ENCODE peak calls at places on chromosomes 13 and 19, in ten cellular contexts. U is ovary, D is right lobe of liver, Y is PC-3, I is body of pancreas, A is heart right ventricle, Q is cardiac fibroblast, R is AG09309, J is HFF-Myc, O is GM12864. K is an unnamed sample.

GRCh38 chr13:95050800-95051620 is 250.2 kb downstream of the ABCC4 start:
- DNase-seq in U (no peak), D (no peak), Y (no peak), I (no peak), A (no peak), Q (no peak), R (no peak), J (no peak), O (no peak), K (no peak)

GRCh38 chr13:95185851-95186250 is 115.4 kb downstream of the ABCC4 start:
- DNase-seq in U (no peak), D (no peak), Y (no peak), I (peak), A (no peak), Q (peak), R (no peak), J (no peak), O (no peak), K (no peak)

GRCh38 chr19:47663435-47663910 is 49.7 kb upstream of the EHD2 start:
- DNase-seq in U (no peak), D (no peak), Y (peak), I (no peak), A (no peak), Q (peak), R (peak), J (peak), O (no peak), K (no peak)

GRCh38 chr19:51158474-51159129 is 16.5 kb downstream of the SIGLEC7 start:
- DNase-seq in U (no peak), D (no peak), Y (peak), I (peak), A (peak), Q (peak), R (no peak), J (peak), O (no peak), K (peak)

GRCh38 chr13:112918746-112919145 is 50.3 kb upstream of the MCF2L start:
- DNase-seq in U (no peak), D (no peak), Y (no peak), I (no peak), A (no peak), Q (no peak), R (no peak), J (no peak), O (no peak), K (no peak)

GRCh38 chr13:24280722-24281121 is 28.7 kb upstream of the C1QTNF9 start:
- DNase-seq in U (peak), D (no peak), Y (no peak), I (peak), A (no peak), Q (no peak), R (no peak), J (no peak), O (no peak), K (no peak)

GRCh38 chr13:111510502-111511218 is 190.2 kb downstream of the TEX29 start:
- DNase-seq in U (no peak), D (no peak), Y (no peak), I (no peak), A (no peak), Q (no peak), R (no peak), J (no peak), O (no peak), K (no peak)

GRCh38 chr13:110960219-110960618 is 45.4 kb upstream of the ANKRD10 start:
- DNase-seq in U (no peak), D (no peak), Y (no peak), I (no peak), A (no peak), Q (no peak), R (no peak), J (no peak), O (no peak), K (no peak)

GRCh38 chr19:54439174-54439851 is 9.7 kb upstream of the LENG8 start:
- DNase-seq in U (no peak), D (peak), Y (peak), I (peak), A (no peak), Q (peak), R (no peak), J (no peak), O (no peak), K (no peak)

GRCh38 chr19:35716735-35716984 is 1.1 kb upstream of the KMT2B start:
- DNase-seq in U (no peak), D (no peak), Y (no peak), I (no peak), A (no peak), Q (no peak), R (no peak), J (no peak), O (no peak), K (no peak)

GRCh38 chr19:39223703-39224279 is 19.7 kb upstream of the SYCN start:
- DNase-seq in U (no peak), D (no peak), Y (peak), I (no peak), A (no peak), Q (peak), R (no peak), J (no peak), O (no peak), K (no peak)

GRCh38 chr19:5172859-5173577 is 167.6 kb downstream of the PTPRS start:
- DNase-seq in U (no peak), D (no peak), Y (peak), I (peak), A (no peak), Q (peak), R (peak), J (peak), O (no peak), K (no peak)

GRCh38 chr19:12767666-12768065 is 7.7 kb downstream of the HOOK2 start:
- DNase-seq in U (no peak), D (no peak), Y (no peak), I (no peak), A (no peak), Q (no peak), R (no peak), J (no peak), O (no peak), K (no peak)

GRCh38 chr13:31209172-31209818 is 9.5 kb downstream of the B3GLCT start:
- DNase-seq in U (peak), D (no peak), Y (no peak), I (peak), A (peak), Q (peak), R (no peak), J (no peak), O (no peak), K (no peak)

GRCh38 chr19:55651236-55651635 is 3.2 kb downstream of the CCDC106 start:
- DNase-seq in U (no peak), D (no peak), Y (no peak), I (no peak), A (no peak), Q (no peak), R (no peak), J (no peak), O (no peak), K (no peak)

GRCh38 chr13:42597505-42597904 is 23.6 kb downstream of the TNFSF11 start:
- DNase-seq in U (no peak), D (no peak), Y (no peak), I (no peak), A (no peak), Q (no peak), R (no peak), J (no peak), O (no peak), K (no peak)

GRCh38 chr13:112483299-112483698 is 104.7 kb downstream of the TUBGCP3 start:
- DNase-seq in U (no peak), D (no peak), Y (no peak), I (no peak), A (no peak), Q (no peak), R (no peak), J (no peak), O (no peak), K (no peak)

GRCh38 chr13:98509271-98510155 is 67.4 kb downstream of the STK24 start:
- DNase-seq in U (no peak), D (no peak), Y (peak), I (peak), A (no peak), Q (peak), R (peak), J (peak), O (peak), K (no peak)

GRCh38 chr13:35343417-35343816 is 133.1 kb downstream of the MAB21L1 start:
- DNase-seq in U (no peak), D (no peak), Y (no peak), I (no peak), A (no peak), Q (no peak), R (no peak), J (no peak), O (no peak), K (no peak)

GRCh38 chr19:6374179-6374709 is 1.5 kb downstream of the PSPN start:
- DNase-seq in U (no peak), D (no peak), Y (no peak), I (no peak), A (no peak), Q (no peak), R (no peak), J (no peak), O (no peak), K (no peak)

GRCh38 chr19:39197808-39198207 is 1.0 kb downstream of the NCCRP1 start:
- DNase-seq in U (no peak), D (no peak), Y (peak), I (peak), A (no peak), Q (no peak), R (no peak), J (no peak), O (no peak), K (no peak)

GRCh38 chr13:29502391-29503008 is 93.0 kb downstream of the SLC7A1 start:
- DNase-seq in U (no peak), D (no peak), Y (no peak), I (no peak), A (no peak), Q (no peak), R (no peak), J (no peak), O (no peak), K (no peak)

GRCh38 chr19:38880882-38881609 is 3.0 kb upstream of the RINL start:
- DNase-seq in U (no peak), D (no peak), Y (no peak), I (no peak), A (no peak), Q (no peak), R (no peak), J (no peak), O (no peak), K (no peak)

GRCh38 chr13:49400755-49401659 is 42.9 kb downstream of the CAB39L start:
- DNase-seq in U (no peak), D (no peak), Y (peak), I (peak), A (no peak), Q (peak), R (no peak), J (peak), O (peak), K (no peak)

GRCh38 chr19:47776568-47776967 is 1.9 kb upstream of the SELENOW start:
- DNase-seq in U (no peak), D (no peak), Y (peak), I (peak), A (no peak), Q (no peak), R (no peak), J (no peak), O (no peak), K (no peak)

GRCh38 chr19:40305403-40305802 is 20.3 kb upstream of the AKT2 start:
- DNase-seq in U (peak), D (peak), Y (peak), I (peak), A (peak), Q (peak), R (peak), J (peak), O (peak), K (peak)

GRCh38 chr19:44566984-44567383 is 37.5 kb upstream of the CEACAM20 start:
- DNase-seq in U (no peak), D (no peak), Y (no peak), I (no peak), A (no peak), Q (no peak), R (no peak), J (no peak), O (no peak), K (no peak)

GRCh38 chr13:29509999-29510586 is 85.4 kb downstream of the SLC7A1 start:
- DNase-seq in U (no peak), D (no peak), Y (no peak), I (no peak), A (no peak), Q (no peak), R (no peak), J (no peak), O (no peak), K (no peak)

DNA sequence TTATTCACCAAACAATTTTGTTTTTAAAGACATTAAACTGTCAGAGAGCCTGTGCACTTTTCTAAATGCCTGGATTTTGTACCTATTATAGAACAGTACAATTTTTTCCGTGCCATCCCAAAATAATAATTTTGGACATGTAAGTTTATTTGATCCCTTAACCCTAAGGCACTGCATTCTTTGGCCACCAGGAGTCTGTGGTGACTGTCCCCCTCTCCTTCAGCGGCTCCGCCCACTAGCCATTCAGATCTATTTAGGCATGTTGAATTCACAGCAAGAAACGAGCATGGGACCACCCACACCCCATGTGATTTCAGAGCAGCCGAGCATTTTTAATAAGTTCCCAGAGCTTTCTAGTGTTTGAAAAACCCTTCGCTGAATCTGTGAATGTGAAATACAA is 567.5 kb downstream of the MYO16 start:
- DNase-seq in U (no peak), D (no peak), Y (no peak), I (no peak), A (no peak), Q (no peak), R (no peak), J (no peak), O (no peak), K (no peak)
- TF ChIP-seq CTCF in U (no peak), D (no peak), Y (no peak), I (no peak), A (no peak), Q (no peak), R (no peak), J (no peak), O (no peak), K (peak)

GRCh38 chr13:38223093-38223492 is 126.6 kb upstream of the UFM1 start:
- DNase-seq in U (no peak), D (no peak), Y (peak), I (no peak), A (no peak), Q (peak), R (peak), J (no peak), O (no peak), K (no peak)
- TF ChIP-seq CTCF in U (no peak), D (no peak), Y (peak), I (no peak), A (no peak), Q (peak), R (peak), J (no peak), O (no peak), K (peak)

DNA sequence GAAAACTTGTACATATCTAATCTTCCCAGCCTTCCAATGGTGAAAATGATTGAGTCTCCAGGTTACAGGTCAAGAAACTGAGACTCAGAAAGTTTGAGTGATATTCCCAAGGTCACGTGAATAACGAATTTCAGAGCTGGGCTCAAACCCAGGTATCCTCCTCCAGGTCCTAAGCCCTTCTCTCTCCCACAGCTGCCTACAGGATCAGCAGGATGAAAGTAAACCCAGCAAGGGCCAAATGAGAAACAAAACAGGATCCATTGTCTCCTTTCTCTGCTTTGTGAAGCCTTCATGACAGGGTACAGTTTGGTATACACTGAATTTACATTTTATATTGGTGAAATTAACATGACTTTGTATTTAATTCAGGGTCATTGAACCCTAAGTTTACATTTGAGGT is 208.1 kb downstream of the RBM26 start:
- DNase-seq in U (no peak), D (no peak), Y (no peak), I (no peak), A (no peak), Q (no peak), R (no peak), J (no peak), O (no peak), K (no peak)
- TF ChIP-seq CTCF in U (no peak), D (no peak), Y (no peak), I (no peak), A (no peak), Q (no peak), R (no peak), J (no peak), O (no peak), K (no peak)

DNA sequence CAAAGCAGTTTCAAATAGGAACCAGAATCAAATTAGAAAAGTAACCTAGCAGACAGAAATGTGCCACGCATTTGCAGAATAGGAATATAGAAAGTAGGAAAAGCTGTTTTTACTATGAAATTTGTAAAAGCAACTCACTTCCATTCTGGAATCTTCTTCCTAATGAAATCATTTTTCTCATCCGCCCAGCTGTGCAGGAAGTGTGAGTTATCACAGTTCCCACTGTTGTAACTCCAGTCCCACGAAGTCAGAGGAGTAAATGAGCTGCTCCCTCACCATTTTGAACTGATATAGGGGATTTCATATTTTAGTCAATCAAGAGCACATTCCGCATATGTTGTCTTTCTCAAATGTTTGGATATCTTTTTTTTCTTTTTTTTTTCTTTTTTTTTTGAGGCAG is 230.8 kb downstream of the TBC1D4 start:
- DNase-seq in U (no peak), D (no peak), Y (no peak), I (no peak), A (no peak), Q (peak), R (no peak), J (no peak), O (no peak), K (no peak)
- TF ChIP-seq CTCF in U (no peak), D (no peak), Y (no peak), I (no peak), A (no peak), Q (no peak), R (no peak), J (no peak), O (no peak), K (no peak)

K was measured in progenitor cell of endocrine pancreas.